ENCODE peak calls at places on chromosome 11, in four cellular contexts. G is PC-3, A is upper lobe of right lung, E is HFFc6. N is an unnamed sample.

GRCh38 chr11:76605338-76606074 is 65.0 kb downstream of the LRRC32 start:
- DNase-seq in E (no peak), G (no peak), A (no peak), N (no peak)

GRCh38 chr11:87431386-87431785 is 393.7 kb downstream of the TMEM135 start:
- DNase-seq in E (no peak), A (no peak), G (no peak), N (no peak)

GRCh38 chr11:117039270-117039669 is 59.0 kb downstream of the SIK3 start:
- DNase-seq in G (no peak), A (no peak), E (no peak), N (no peak)

GRCh38 chr11:73762732-73763131 is 1.9 kb upstream of the RAB6A start:
- DNase-seq in G (no peak), A (no peak), E (no peak), N (no peak)

GRCh38 chr11:119664701-119665420 is 64.1 kb downstream of the NECTIN1 start:
- DNase-seq in A (no peak), G (no peak), E (no peak), N (no peak)

GRCh38 chr11:120331301-120331966 is 4.8 kb upstream of the ARHGEF12 start:
- DNase-seq in E (peak), A (no peak), G (peak), N (no peak)

GRCh38 chr11:57210731-57211335 is 26.2 kb downstream of the APLNR start:
- DNase-seq in E (no peak), A (no peak), G (no peak), N (no peak)

GRCh38 chr11:112477152-112477928 is 216.7 kb upstream of the PLET1 start:
- DNase-seq in A (no peak), G (peak), E (no peak), N (no peak)

GRCh38 chr11:75467881-75468280 is 34.9 kb upstream of the KLHL35 start:
- DNase-seq in A (no peak), E (no peak), G (no peak), N (no peak)

GRCh38 chr11:38791346-38791961 is 2193.4 kb upstream of the RAG2 start:
- DNase-seq in G (peak), A (no peak), E (peak), N (peak)

GRCh38 chr11:35781342-35782171 is 119.0 kb downstream of the TRIM44 start:
- DNase-seq in E (peak), A (no peak), G (peak), N (no peak)

GRCh38 chr11:84089072-84090057 is 803.2 kb upstream of the CCDC90B start:
- DNase-seq in G (no peak), A (no peak), E (no peak), N (no peak)

GRCh38 chr11:43145653-43146052 is 166.1 kb upstream of the API5 start:
- DNase-seq in G (no peak), A (no peak), E (no peak), N (no peak)

GRCh38 chr11:100545970-100546369 is 141.1 kb upstream of the ARHGAP42 start:
- DNase-seq in E (no peak), G (no peak), A (no peak), N (no peak)

N was measured in immature natural killer cell.